ENCODE peak calls at places on chromosomes 6 and 20, in four cellular contexts. F is IMR-90, W is DND-41, E is SJCRH30. O is an unnamed sample.

GRCh38 chr6:42963855-42964605 is 3.5 kb downstream of the GNMT start:
- DNase-seq in F (peak), E (peak), W (peak), O (peak)

GRCh38 chr6:100186552-100186951 is 192.5 kb upstream of the MCHR2 start:
- DNase-seq in F (peak), E (no peak), W (peak), O (peak)

GRCh38 chr6:37826993-37827392 is 7.5 kb downstream of the ZFAND3 start:
- DNase-seq in W (no peak), F (no peak), E (no peak), O (no peak)

GRCh38 chr6:159505140-159505922 is 187.7 kb downstream of the SOD2 start:
- DNase-seq in E (no peak), W (no peak), F (no peak), O (no peak)

GRCh38 chr6:128739112-128739511 is 143.8 kb upstream of the LAMA2 start:
- DNase-seq in W (no peak), E (no peak), F (no peak), O (no peak)

GRCh38 chr6:25053875-25054371 is 118.2 kb upstream of the RIPOR2 start:
- DNase-seq in E (no peak), F (peak), W (no peak), O (no peak)

GRCh38 chr6:150592377-150592995 is 7.2 kb upstream of the PLEKHG1 start:
- DNase-seq in E (no peak), W (no peak), F (no peak), O (no peak)

GRCh38 chr6:116458264-116458663 is 2.9 kb upstream of the CALHM6 start:
- DNase-seq in F (no peak), E (no peak), W (no peak), O (no peak)

GRCh38 chr6:124434416-124434815 is 527.8 kb upstream of the RNF217 start:
- DNase-seq in W (no peak), E (no peak), F (no peak), O (no peak)

GRCh38 chr20:51221103-51221502 is 198.2 kb upstream of the KCNG1 start:
- DNase-seq in F (no peak), E (no peak), W (no peak), O (no peak)

GRCh38 chr20:19251506-19251905 is 39.1 kb downstream of the SLC24A3 start:
- DNase-seq in F (no peak), W (no peak), E (no peak), O (no peak)

GRCh38 chr6:19477563-19477962 is 359.6 kb upstream of the ID4 start:
- DNase-seq in F (no peak), E (no peak), W (no peak), O (no peak)

GRCh38 chr6:14129572-14129971 is 12.0 kb downstream of the CD83 start:
- DNase-seq in W (peak), E (peak), F (peak), O (peak)

GRCh38 chr6:52127957-52128356 is 40.5 kb upstream of the PKHD1 start:
- DNase-seq in F (no peak), W (no peak), E (no peak), O (no peak)

GRCh38 chr6:1589208-1589607 is 20.5 kb upstream of the FOXC1 start:
- DNase-seq in W (no peak), E (no peak), F (no peak), O (no peak)

GRCh38 chr20:47792021-47792618 is 6.8 kb upstream of the SULF2 start:
- DNase-seq in F (peak), E (peak), W (no peak), O (no peak)

GRCh38 chr6:83908813-83909212 is 49.3 kb downstream of the CYB5R4 start:
- DNase-seq in W (no peak), E (no peak), F (peak), O (no peak)

GRCh38 chr6:136011475-136011874 is 160.0 kb downstream of the PDE7B start:
- DNase-seq in E (no peak), W (no peak), F (peak), O (no peak)

GRCh38 chr20:53795170-53795569 is 201.5 kb upstream of the ZNF217 start:
- DNase-seq in W (no peak), E (no peak), F (peak), O (no peak)

GRCh38 chr20:14555676-14556075 is 218.3 kb upstream of the FLRT3 start:
- DNase-seq in F (no peak), E (no peak), W (no peak), O (no peak)

GRCh38 chr20:46695888-46696287 is 6.6 kb upstream of the TP53RK start:
- DNase-seq in F (peak), W (no peak), E (peak), O (no peak)

GRCh38 chr20:46546936-46547335 is 3.5 kb downstream of the OCSTAMP start:
- DNase-seq in E (no peak), F (no peak), W (no peak), O (no peak)

GRCh38 chr6:52340603-52340880 is 21.4 kb upstream of the PAQR8 start:
- DNase-seq in E (no peak), F (no peak), W (no peak), O (no peak)

GRCh38 chr6:77467038-77467437 is 3.7 kb upstream of the HTR1B start:
- DNase-seq in F (peak), W (no peak), E (no peak), O (no peak)
- H3K4me3 ChIP-seq in F (peak), W (no peak), E (no peak), O (no peak)

GRCh38 chr6:31272856-31273626 is 1.1 kb upstream of the HLA-C start:
- DNase-seq in E (no peak), F (no peak), W (no peak), O (no peak)
- H3K4me3 ChIP-seq in E (no peak), F (no peak), W (no peak), O (no peak)

DNA sequence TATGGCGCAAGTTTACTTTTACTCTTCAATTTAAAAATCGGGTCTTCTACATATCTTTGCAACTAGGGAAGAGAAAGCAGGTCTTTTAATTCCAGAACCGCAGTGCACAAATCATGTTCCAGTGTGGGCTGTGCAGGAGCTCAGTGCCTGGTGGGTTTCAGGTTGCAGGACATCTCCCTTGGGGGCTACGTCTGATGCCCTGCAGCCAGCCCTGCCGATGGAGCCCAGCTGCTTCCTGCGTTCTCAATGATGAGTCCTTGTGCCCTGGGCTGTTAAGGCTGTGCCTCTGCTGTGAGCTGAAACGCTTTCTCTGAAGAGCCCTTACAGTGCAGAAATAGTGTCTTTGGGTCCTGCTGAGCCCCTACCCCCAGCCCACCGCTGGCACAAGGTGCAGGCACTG is 192.9 kb downstream of the SYNDIG1 start:
- DNase-seq in E (peak), W (no peak), F (no peak), O (no peak)
- H3K4me3 ChIP-seq in E (no peak), W (no peak), F (no peak), O (no peak)

GRCh38 chr20:4721719-4722118 is at the start of gene PRND:
- DNase-seq in F (no peak), W (no peak), E (no peak), O (no peak)
- H3K4me3 ChIP-seq in F (no peak), W (no peak), E (no peak), O (no peak)

DNA sequence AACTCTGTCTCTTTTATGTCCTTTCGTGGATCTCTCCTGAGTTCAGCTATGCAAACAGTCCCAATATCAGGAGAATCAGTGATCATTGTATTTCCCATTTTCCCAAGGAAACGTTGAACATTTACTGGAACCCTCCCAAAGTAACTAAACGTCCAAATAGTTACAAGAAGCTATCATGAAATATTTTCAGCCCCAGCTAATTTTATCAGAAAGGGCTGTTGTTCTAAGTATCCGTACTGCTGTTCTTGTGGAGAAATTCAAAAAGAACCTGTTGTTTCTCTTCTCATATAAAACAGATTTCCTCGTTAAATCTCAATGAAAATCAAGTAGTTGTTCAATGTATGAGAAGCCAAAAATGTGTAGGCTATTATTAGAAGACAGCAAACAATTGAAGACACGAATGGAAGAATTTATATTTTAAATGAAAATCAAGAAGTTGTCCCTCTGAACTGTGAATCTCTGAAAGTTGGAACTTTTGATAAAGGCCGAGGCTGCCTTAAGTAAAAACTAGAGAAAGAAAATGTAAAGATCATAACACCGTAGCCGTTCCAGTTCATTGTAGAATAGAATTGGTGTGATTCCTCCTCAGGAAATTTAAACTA is 107.6 kb downstream of the HFE start:
- DNase-seq in W (no peak), E (no peak), F (peak), O (no peak)
- H3K4me3 ChIP-seq in W (peak), E (peak), F (peak), O (peak)

GRCh38 chr20:35600176-35600995 is 15.2 kb upstream of the SPAG4 start:
- DNase-seq in W (no peak), F (no peak), E (no peak), O (no peak)
- H3K4me3 ChIP-seq in W (no peak), F (peak), E (no peak), O (no peak)

GRCh38 chr6:22045261-22045912 is 251.4 kb downstream of the PRL start:
- DNase-seq in E (no peak), F (no peak), W (peak), O (peak)
- H3K4me3 ChIP-seq in E (no peak), F (no peak), W (no peak), O (peak)

GRCh38 chr6:133648576-133648975 is 240.3 kb upstream of the TCF21 start:
- DNase-seq in W (no peak), F (peak), E (no peak), O (no peak)

GRCh38 chr6:133641111-133641510 is 247.8 kb upstream of the TCF21 start:
- DNase-seq in F (no peak), E (no peak), W (no peak), O (no peak)

GRCh38 chr6:133644548-133644947 is 244.4 kb upstream of the TCF21 start:
- DNase-seq in W (no peak), F (no peak), E (no peak), O (no peak)

GRCh38 chr6:133645000-133645619 is 243.8 kb upstream of the TCF21 start:
- DNase-seq in W (no peak), E (peak), F (peak), O (no peak)

DNA sequence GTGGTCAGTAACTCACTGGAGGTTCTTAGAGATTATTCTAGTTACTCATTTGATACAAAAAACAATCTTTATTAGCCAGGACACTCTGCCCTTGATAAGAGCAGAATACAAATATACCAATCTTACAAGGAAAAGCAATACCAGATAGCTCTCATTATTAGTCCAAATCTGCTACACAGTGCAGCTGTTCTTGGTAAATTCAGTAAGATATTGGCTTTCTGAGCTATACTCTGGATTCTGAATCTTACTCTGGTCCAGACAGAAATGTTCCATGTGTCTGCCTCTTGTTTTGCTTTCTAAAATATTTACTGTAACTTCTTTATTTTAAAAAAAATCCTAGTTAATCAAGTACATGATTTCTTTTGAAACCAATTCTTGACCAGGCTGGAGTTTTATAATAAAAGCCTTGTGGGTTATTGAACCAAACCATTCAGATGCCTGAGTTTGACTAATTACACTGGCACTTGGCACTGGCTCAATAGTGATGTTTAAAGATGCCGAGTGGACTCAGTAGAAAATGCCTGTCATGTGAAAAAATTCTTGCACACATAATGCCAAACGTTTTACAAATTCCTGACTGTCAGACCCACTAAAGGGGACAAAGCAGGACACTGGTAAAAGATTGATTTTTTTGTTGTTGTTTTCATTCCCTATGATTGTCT is 242.8 kb upstream of the TCF21 start:
- DNase-seq in E (no peak), W (no peak), F (peak), O (no peak)
- H3K4me3 ChIP-seq in E (no peak), W (no peak), F (no peak), O (no peak)